ENCODE peak calls at places on chromosomes 13 and 19, in ten cellular contexts. F is pancreas; Q is GM12891; S is PC-3; P is hypothalamus; W is stimulated activated CD4-positive, alpha-beta T cell treated with anti-CD3 and anti-CD28 coated beads, Interleukin-1b, Interleukin-23, amount 100 ng/mL, for 1 hour; L is left ventricle myocardium inferior; A is neural progenitor cell; I is HL-60; R is kidney tubule cell. Y is an unnamed sample.

GRCh38 chr19:41599175-41599966 is 23.4 kb downstream of the CEACAM21 start:
- DNase-seq in F (no peak), Q (no peak), S (no peak), P (no peak), W (no peak), L (no peak), A (no peak), I (no peak), R (no peak), Y (no peak)

GRCh38 chr13:51244637-51245405 is 22.6 kb downstream of the FAM124A start:
- DNase-seq in F (no peak), Q (no peak), S (no peak), P (no peak), W (no peak), L (no peak), A (no peak), I (no peak), R (no peak), Y (no peak)

GRCh38 chr19:46442808-46443450 is 14.2 kb upstream of the PNMA8C start:
- DNase-seq in F (peak), Q (no peak), S (peak), P (no peak), W (no peak), L (no peak), A (no peak), I (no peak), R (peak), Y (no peak)

GRCh38 chr13:83546476-83546875 is 335.8 kb downstream of the SLITRK1 start:
- DNase-seq in F (no peak), Q (no peak), S (no peak), P (no peak), W (no peak), L (no peak), A (no peak), I (no peak), R (no peak), Y (no peak)

GRCh38 chr19:52138614-52139290 is 986 bp downstream of the ZNF616 start:
- DNase-seq in F (peak), Q (peak), S (peak), P (no peak), W (no peak), L (no peak), A (peak), I (peak), R (peak), Y (peak)

GRCh38 chr19:58519087-58519354 is 589 bp downstream of the ZBTB45 start:
- DNase-seq in F (no peak), Q (no peak), S (peak), P (peak), W (no peak), L (peak), A (peak), I (peak), R (peak), Y (peak)

GRCh38 chr13:25118371-25118770 is 22.4 kb downstream of the PABPC3 start:
- DNase-seq in F (no peak), Q (no peak), S (no peak), P (no peak), W (no peak), L (no peak), A (no peak), I (peak), R (peak), Y (no peak)

GRCh38 chr13:112994084-112994780 is 25.2 kb downstream of the MCF2L start:
- DNase-seq in F (no peak), Q (no peak), S (no peak), P (no peak), W (no peak), L (no peak), A (no peak), I (no peak), R (no peak), Y (no peak)

GRCh38 chr13:80341771-80342271 is 895 bp upstream of the SPRY2 start:
- DNase-seq in F (peak), Q (no peak), S (peak), P (no peak), W (no peak), L (peak), A (peak), I (peak), R (peak), Y (no peak)

GRCh38 chr19:30371960-30372824 is at the start of gene ZNF536:
- DNase-seq in F (no peak), Q (no peak), S (no peak), P (peak), W (no peak), L (no peak), A (peak), I (no peak), R (no peak), Y (no peak)

GRCh38 chr19:31378404-31378803 is 29.2 kb upstream of the TSHZ3 start:
- DNase-seq in F (no peak), Q (no peak), S (peak), P (no peak), W (no peak), L (peak), A (no peak), I (no peak), R (no peak), Y (peak)

GRCh38 chr19:19075126-19075525 is 11.3 kb downstream of the SLC25A42 start:
- DNase-seq in F (no peak), Q (no peak), S (no peak), P (no peak), W (no peak), L (no peak), A (no peak), I (no peak), R (no peak), Y (no peak)

GRCh38 chr19:53131732-53132131 is 978 bp downstream of the ZNF415 start:
- DNase-seq in F (no peak), Q (no peak), S (no peak), P (no peak), W (no peak), L (no peak), A (peak), I (no peak), R (no peak), Y (no peak)

GRCh38 chr13:20713751-20714150 is 10.3 kb downstream of the IL17D start:
- DNase-seq in F (no peak), Q (no peak), S (no peak), P (no peak), W (no peak), L (no peak), A (no peak), I (no peak), R (no peak), Y (no peak)

GRCh38 chr13:98032168-98032567 is 78.7 kb downstream of the IPO5 start:
- DNase-seq in F (no peak), Q (no peak), S (no peak), P (no peak), W (no peak), L (no peak), A (peak), I (no peak), R (no peak), Y (no peak)

GRCh38 chr19:33302974-33303790 is 848 bp upstream of the CEBPA start:
- DNase-seq in F (peak), Q (no peak), S (peak), P (no peak), W (no peak), L (peak), A (peak), I (peak), R (peak), Y (no peak)

GRCh38 chr19:23481043-23481442 is 85.8 kb upstream of the ZNF91 start:
- DNase-seq in F (no peak), Q (no peak), S (peak), P (no peak), W (no peak), L (no peak), A (no peak), I (no peak), R (peak), Y (peak)

GRCh38 chr13:30382836-30383525 is 39.3 kb upstream of the UBE2L5 start:
- DNase-seq in F (no peak), Q (no peak), S (no peak), P (no peak), W (no peak), L (no peak), A (no peak), I (no peak), R (no peak), Y (no peak)

GRCh38 chr19:45514376-45515051 is 7.2 kb downstream of the VASP start:
- DNase-seq in F (peak), Q (no peak), S (no peak), P (no peak), W (no peak), L (no peak), A (no peak), I (no peak), R (no peak), Y (no peak)

GRCh38 chr13:27367570-27367969 is 56.8 kb upstream of the GTF3A start:
- DNase-seq in F (no peak), Q (no peak), S (peak), P (no peak), W (no peak), L (no peak), A (no peak), I (no peak), R (no peak), Y (no peak)

GRCh38 chr19:8571006-8571411 is 6.2 kb downstream of the MYO1F start:
- DNase-seq in F (no peak), Q (no peak), S (peak), P (no peak), W (no peak), L (peak), A (no peak), I (peak), R (peak), Y (no peak)

GRCh38 chr13:24899601-24900000 is 135.6 kb downstream of the RNF17 start:
- DNase-seq in F (no peak), Q (no peak), S (no peak), P (no peak), W (no peak), L (no peak), A (no peak), I (no peak), R (peak), Y (no peak)

GRCh38 chr19:14381689-14382474 is 638 bp downstream of the ADGRE5 start:
- DNase-seq in F (peak), Q (no peak), S (peak), P (no peak), W (no peak), L (peak), A (no peak), I (peak), R (peak), Y (no peak)

GRCh38 chr13:31773538-31773937 is 34.2 kb downstream of the RXFP2 start:
- DNase-seq in F (no peak), Q (no peak), S (no peak), P (no peak), W (no peak), L (no peak), A (no peak), I (no peak), R (no peak), Y (no peak)

GRCh38 chr19:18906605-18907519 is 10.9 kb upstream of the CERS1 start:
- DNase-seq in F (peak), Q (no peak), S (no peak), P (peak), W (no peak), L (no peak), A (no peak), I (no peak), R (no peak), Y (no peak)

GRCh38 chr13:98466634-98467236 is 110.2 kb downstream of the STK24 start:
- DNase-seq in F (no peak), Q (no peak), S (peak), P (no peak), W (peak), L (no peak), A (peak), I (no peak), R (peak), Y (no peak)

GRCh38 chr13:75901509-75901908 is 265.4 kb downstream of the LMO7 start:
- DNase-seq in F (no peak), Q (no peak), S (no peak), P (no peak), W (no peak), L (no peak), A (no peak), I (no peak), R (no peak), Y (no peak)

GRCh38 chr13:106357198-106357597 is 178.3 kb downstream of the EFNB2 start:
- DNase-seq in F (no peak), Q (no peak), S (no peak), P (no peak), W (no peak), L (no peak), A (peak), I (no peak), R (no peak), Y (no peak)

GRCh38 chr19:45761714-45762113 is 7.3 kb downstream of the SIX5 start:
- DNase-seq in F (no peak), Q (no peak), S (no peak), P (no peak), W (no peak), L (no peak), A (no peak), I (no peak), R (no peak), Y (no peak)

GRCh38 chr13:71759506-71760225 is 107.3 kb downstream of the DACH1 start:
- DNase-seq in F (no peak), Q (no peak), S (no peak), P (no peak), W (no peak), L (no peak), A (peak), I (no peak), R (no peak), Y (no peak)

Y was measured in NCI-H2029.